ENCODE peak calls at places on chromosome 19, in six cellular contexts. D, R, V, O, B and M are unnamed samples.

GRCh38 chr19:17681505-17682125 is 6.5 kb downstream of the UNC13A start:
- DNase-seq in R (peak), D (peak), O (peak), B (no peak), V (peak), M (peak)

GRCh38 chr19:46288896-46289588 is 7.8 kb upstream of the HIF3A start:
- DNase-seq in O (no peak), V (peak), B (no peak), D (no peak), R (peak), M (no peak)

GRCh38 chr19:55188620-55189019 is 8.5 kb upstream of the SYT5 start:
- DNase-seq in B (no peak), V (no peak), D (no peak), R (no peak), O (no peak), M (no peak)

GRCh38 chr19:17054746-17055145 is 20.5 kb downstream of the HAUS8 start:
- DNase-seq in R (no peak), O (no peak), D (no peak), B (no peak), V (no peak), M (no peak)

GRCh38 chr19:17686592-17687042 is 1.5 kb downstream of the UNC13A start:
- DNase-seq in V (no peak), B (no peak), R (peak), D (no peak), O (peak), M (peak)

GRCh38 chr19:5969476-5969875 is 8.5 kb downstream of the RANBP3 start:
- DNase-seq in V (no peak), D (no peak), R (no peak), O (no peak), B (no peak), M (no peak)

GRCh38 chr19:44597131-44597491 is 16.3 kb upstream of the IGSF23 start:
- DNase-seq in D (no peak), V (no peak), B (no peak), O (no peak), R (no peak), M (no peak)

GRCh38 chr19:31574251-31574973 is 225.2 kb upstream of the TSHZ3 start:
- DNase-seq in O (peak), B (no peak), R (no peak), V (no peak), D (no peak), M (peak)

GRCh38 chr19:51808333-51808986 is 13.5 kb downstream of the FPR3 start:
- DNase-seq in B (no peak), D (no peak), O (no peak), R (peak), V (peak), M (no peak)

GRCh38 chr19:2507109-2507508 is 31.2 kb downstream of the GADD45B start:
- DNase-seq in O (no peak), B (no peak), D (peak), V (peak), R (peak), M (no peak)
- H3K9ac ChIP-seq in O (no peak), B (no peak), D (no peak), V (no peak), R (peak), M (no peak)

GRCh38 chr19:28988066-28988465 is 224.9 kb downstream of the UQCRFS1 start:
- DNase-seq in O (no peak), D (no peak), V (no peak), R (no peak), B (no peak), M (no peak)

GRCh38 chr19:28985201-28985600 is 227.8 kb downstream of the UQCRFS1 start:
- DNase-seq in B (no peak), D (no peak), R (no peak), O (peak), V (no peak), M (no peak)

GRCh38 chr19:28990522-28990921 is 222.4 kb downstream of the UQCRFS1 start:
- DNase-seq in R (no peak), V (no peak), B (no peak), D (no peak), O (peak), M (peak)

GRCh38 chr19:28984315-28984714 is 228.6 kb downstream of the UQCRFS1 start:
- DNase-seq in D (no peak), B (no peak), O (peak), R (no peak), V (no peak), M (no peak)

GRCh38 chr19:28987177-28987576 is 225.8 kb downstream of the UQCRFS1 start:
- DNase-seq in B (no peak), R (no peak), D (no peak), O (no peak), V (no peak), M (no peak)
- H3K9ac ChIP-seq in B (no peak), R (no peak), D (no peak), O (no peak), V (no peak), M (no peak)

GRCh38 chr19:56837004-56837403 is 3.5 kb downstream of the PEG3 start:
- DNase-seq in B (no peak), D (no peak), V (no peak), R (peak), O (no peak), M (peak)

GRCh38 chr19:56838930-56839664 is 1.4 kb downstream of the PEG3 start:
- DNase-seq in R (peak), D (no peak), V (peak), O (no peak), B (no peak), M (peak)

GRCh38 chr19:56838680-56838929 is 1.9 kb downstream of the PEG3 start:
- DNase-seq in D (no peak), V (no peak), R (no peak), O (no peak), B (no peak), M (no peak)

GRCh38 chr19:56837492-56837891 is 3.0 kb downstream of the PEG3 start:
- DNase-seq in R (peak), O (no peak), V (peak), B (no peak), D (no peak), M (peak)

GRCh38 chr19:56837892-56838679 is 2.4 kb downstream of the PEG3 start:
- DNase-seq in O (no peak), R (peak), B (no peak), D (no peak), V (peak), M (peak)
- H3K9ac ChIP-seq in O (no peak), R (peak), B (no peak), D (no peak), V (no peak), M (peak)

GRCh38 chr19:53131732-53132131 is 978 bp downstream of the ZNF415 start:
- DNase-seq in R (peak), V (no peak), B (no peak), O (no peak), D (no peak), M (no peak)
- H3K9ac ChIP-seq in R (peak), V (no peak), B (no peak), O (no peak), D (peak), M (peak)

GRCh38 chr19:50433201-50434180 is 799 bp downstream of the MYBPC2 start:
- DNase-seq in O (peak), R (no peak), B (no peak), V (no peak), D (peak), M (no peak)
- H3K9ac ChIP-seq in O (no peak), R (no peak), B (no peak), V (no peak), D (peak), M (no peak)

GRCh38 chr19:13023666-13024065 is 28.4 kb downstream of the NFIX start:
- DNase-seq in B (no peak), O (no peak), V (peak), D (no peak), R (peak), M (no peak)

GRCh38 chr19:13025819-13026477 is 30.7 kb downstream of the NFIX start:
- DNase-seq in R (no peak), O (no peak), D (no peak), B (no peak), V (no peak), M (no peak)

GRCh38 chr19:13022859-13023636 is 27.8 kb downstream of the NFIX start:
- DNase-seq in B (no peak), R (peak), O (peak), V (peak), D (no peak), M (peak)

GRCh38 chr19:13024958-13025653 is 29.8 kb downstream of the NFIX start:
- DNase-seq in D (no peak), R (peak), V (no peak), O (peak), B (no peak), M (peak)

GRCh38 chr19:13024126-13024957 is 29.1 kb downstream of the NFIX start:
- DNase-seq in D (no peak), R (peak), V (no peak), B (no peak), O (peak), M (peak)
- H3K9ac ChIP-seq in D (no peak), R (peak), V (peak), B (no peak), O (no peak), M (no peak)

GRCh38 chr19:33624586-33625153 is 2.9 kb downstream of the CHST8 start:
- DNase-seq in R (no peak), B (no peak), V (no peak), O (no peak), D (no peak), M (no peak)

GRCh38 chr19:33622505-33622808 is 704 bp downstream of the CHST8 start:
- DNase-seq in B (no peak), V (no peak), O (peak), D (no peak), R (peak), M (peak)

GRCh38 chr19:33621065-33621785 is 528 bp upstream of the CHST8 start:
- DNase-seq in O (peak), R (no peak), V (no peak), D (no peak), B (no peak), M (no peak)

GRCh38 chr19:33621811-33622504 is at the start of gene CHST8:
- DNase-seq in O (peak), R (peak), D (no peak), V (no peak), B (no peak), M (peak)

DNA sequence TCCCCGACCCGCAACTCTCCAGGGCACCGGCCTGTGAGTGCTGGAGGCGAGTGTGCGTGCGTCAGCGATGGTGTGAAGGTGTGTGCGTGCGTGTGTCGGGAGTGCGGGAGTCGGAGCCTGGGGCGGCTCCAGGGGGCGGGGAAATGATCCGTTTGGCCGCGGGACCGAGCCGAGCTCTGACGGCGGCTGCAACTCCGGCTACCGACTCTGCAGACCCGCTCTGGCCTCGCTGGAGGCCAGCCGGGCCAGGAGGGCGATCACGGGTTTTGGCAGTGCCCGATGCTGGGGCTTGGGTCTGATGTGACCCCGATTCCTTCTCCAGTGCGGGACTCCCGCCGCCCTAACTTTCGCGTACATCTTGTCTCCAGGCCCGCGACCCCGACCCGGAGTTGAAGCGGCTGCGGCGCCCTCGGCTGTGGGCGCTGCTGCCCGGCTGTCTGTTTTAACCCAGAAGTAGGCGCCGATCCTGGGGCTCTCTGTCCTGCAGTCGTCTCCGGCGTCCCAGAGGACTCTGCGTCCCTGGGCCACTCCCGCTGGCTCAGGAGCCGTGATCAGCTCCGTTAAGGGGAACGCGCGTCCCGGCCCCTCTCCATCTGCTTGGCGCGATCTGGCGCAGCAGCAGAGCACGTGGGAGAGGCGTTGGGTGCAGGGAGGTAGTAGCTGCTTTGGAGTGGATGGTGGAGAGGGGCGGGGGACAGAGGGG is 1.2 kb downstream of the CHST8 start:
- DNase-seq in O (peak), R (peak), D (no peak), V (no peak), B (no peak), M (peak)
- H3K9ac ChIP-seq in O (no peak), R (no peak), D (no peak), V (no peak), B (no peak), M (peak)